ENCODE peak calls at places on chromosomes 3 and 15, in eight cellular contexts. X, K, H, J, T, Y, A and R are unnamed samples.

GRCh38 chr3:58751235-58751634 is 84.7 kb upstream of the FAM3D start:
- DNase-seq in J (no peak), Y (no peak), X (no peak), T (no peak), A (no peak), H (no peak), K (no peak), R (no peak)

GRCh38 chr3:171379281-171379680 is 80.9 kb downstream of the TNIK start:
- DNase-seq in A (no peak), J (no peak), H (peak; percentile 58), T (no peak), Y (no peak), X (no peak), K (no peak), R (no peak)

GRCh38 chr3:141979050-141979671 is 102.7 kb downstream of the ATP1B3 start:
- DNase-seq in Y (peak; percentile 91), K (peak; percentile 45), T (no peak), H (peak; percentile 89), J (no peak), A (no peak), X (no peak), R (no peak)

GRCh38 chr3:143228405-143228804 is 108.8 kb downstream of the CHST2 start:
- DNase-seq in J (no peak), K (no peak), H (no peak), Y (no peak), A (no peak), T (no peak), X (no peak), R (no peak)

GRCh38 chr3:59263152-59263551 is 213.3 kb upstream of the CFAP20DC start:
- DNase-seq in K (no peak), T (no peak), J (no peak), A (no peak), X (no peak), Y (no peak), H (no peak), R (no peak)

GRCh38 chr15:42068601-42069000 is 25.8 kb downstream of the PLA2G4D start:
- DNase-seq in T (no peak), K (no peak), H (no peak), A (no peak), Y (no peak), X (no peak), J (no peak), R (no peak)

GRCh38 chr3:187998611-187999010 is 155.3 kb upstream of the LPP start:
- DNase-seq in H (no peak), K (no peak), Y (no peak), A (no peak), X (no peak), J (no peak), T (no peak), R (no peak)

GRCh38 chr3:194661946-194662345 is 10.0 kb downstream of the LSG1 start:
- DNase-seq in X (no peak), A (no peak), H (no peak), K (no peak), T (no peak), J (no peak), Y (no peak), R (no peak)

GRCh38 chr15:60589253-60589652 is 110.3 kb upstream of the ICE2 start:
- DNase-seq in X (no peak), H (no peak), T (no peak), Y (no peak), A (no peak), J (no peak), K (no peak), R (no peak)

GRCh38 chr3:127786358-127787070 is 35.8 kb downstream of the MGLL start:
- DNase-seq in Y (no peak), H (peak; percentile 38), J (peak; percentile 98), A (peak; percentile 93), T (peak; percentile 78), X (no peak), K (no peak), R (no peak)

GRCh38 chr3:148975696-148976095 is 15.6 kb upstream of the GYG1 start:
- DNase-seq in T (no peak), Y (no peak), H (no peak), X (no peak), A (peak; percentile 45), K (no peak), J (no peak), R (no peak)

GRCh38 chr15:44529864-44530604 is 6.9 kb upstream of the EIF3J start:
- DNase-seq in K (no peak), A (no peak), H (no peak), J (no peak), Y (no peak), X (no peak), T (no peak), R (no peak)

GRCh38 chr15:58042006-58042405 is 23.5 kb downstream of the ALDH1A2 start:
- DNase-seq in H (no peak), Y (peak; percentile 59), X (no peak), A (no peak), J (no peak), K (no peak), T (no peak), R (no peak)

GRCh38 chr3:11214451-11214987 is 57.7 kb upstream of the ATG7 start:
- DNase-seq in H (no peak), A (no peak), J (peak; percentile 20), K (no peak), Y (no peak), T (no peak), X (no peak), R (no peak)

GRCh38 chr3:109563149-109563548 is 225.8 kb upstream of the DPPA4 start:
- DNase-seq in J (no peak), K (no peak), Y (no peak), H (no peak), X (no peak), A (no peak), T (no peak), R (no peak)

GRCh38 chr3:143885803-143886427 is 37.6 kb upstream of the SLC9A9 start:
- DNase-seq in J (no peak), A (no peak), T (no peak), Y (peak; percentile 48), K (peak; percentile 16), X (peak; percentile 45), H (no peak), R (no peak)

GRCh38 chr3:140859592-140860336 is 81.9 kb upstream of the SLC25A36 start:
- DNase-seq in K (no peak), T (no peak), X (no peak), H (no peak), A (no peak), Y (no peak), J (no peak), R (no peak)

GRCh38 chr3:64289622-64290021 is 64.4 kb upstream of the PRICKLE2 start:
- DNase-seq in Y (no peak), K (no peak), A (no peak), X (no peak), J (no peak), T (no peak), H (no peak), R (no peak)

GRCh38 chr15:77179541-77179998 is 108.7 kb upstream of the TSPAN3 start:
- DNase-seq in H (peak; percentile 3), J (no peak), Y (no peak), T (no peak), X (no peak), K (no peak), A (no peak), R (no peak)

GRCh38 chr3:53709856-53710674 is 136.2 kb downstream of the CHDH start:
- DNase-seq in Y (peak; percentile 52), K (peak; percentile 65), A (peak; percentile 81), J (peak; percentile 84), T (peak; percentile 75), X (peak; percentile 58), H (peak; percentile 24), R (peak; percentile 69)

GRCh38 chr15:83127547-83128150 is 20.2 kb downstream of the TM6SF1 start:
- DNase-seq in J (no peak), Y (no peak), K (no peak), X (no peak), A (no peak), H (no peak), T (no peak), R (no peak)

GRCh38 chr3:45907769-45908705 is 21.7 kb downstream of the CCR9 start:
- DNase-seq in X (no peak), J (no peak), H (peak; percentile 50), A (no peak), Y (peak; percentile 31), T (no peak), K (no peak), R (no peak)
- H3K4me3 ChIP-seq in X (no peak overlapping the region), J (no peak overlapping the region), H (no peak overlapping the region), A (no peak overlapping the region), Y (no peak overlapping the region), T (no peak overlapping the region), K (no peak overlapping the region), R (no peak overlapping the region)

GRCh38 chr3:72818092-72818721 is 30.0 kb downstream of the SHQ1 start:
- DNase-seq in T (no peak), H (no peak), K (peak; percentile 4), X (no peak), J (no peak), A (no peak), Y (peak; percentile 34), R (no peak)
- TF ChIP-seq CTCF in T (peak; percentile 22), H (peak; percentile 52), K (peak; percentile 69), X (no peak), J (peak; percentile 11), A (peak; percentile 55), Y (peak; percentile 61), R (peak; percentile 61)

GRCh38 chr3:151843275-151843674 is 29.4 kb downstream of the AADAC start:
- DNase-seq in H (no peak), J (no peak), A (no peak), K (no peak), T (no peak), X (no peak), Y (no peak), R (no peak)
- H3K36me3 ChIP-seq in H (no peaks in the 10 kb centered on the region), J (no peaks in the 10 kb centered on the region), A (no peaks in the 10 kb centered on the region), K (no peaks in the 10 kb centered on the region), T (no peaks in the 10 kb centered on the region), X (no peaks in the 10 kb centered on the region), Y (no peaks in the 10 kb centered on the region), R (no peaks in the 10 kb centered on the region)

DNA sequence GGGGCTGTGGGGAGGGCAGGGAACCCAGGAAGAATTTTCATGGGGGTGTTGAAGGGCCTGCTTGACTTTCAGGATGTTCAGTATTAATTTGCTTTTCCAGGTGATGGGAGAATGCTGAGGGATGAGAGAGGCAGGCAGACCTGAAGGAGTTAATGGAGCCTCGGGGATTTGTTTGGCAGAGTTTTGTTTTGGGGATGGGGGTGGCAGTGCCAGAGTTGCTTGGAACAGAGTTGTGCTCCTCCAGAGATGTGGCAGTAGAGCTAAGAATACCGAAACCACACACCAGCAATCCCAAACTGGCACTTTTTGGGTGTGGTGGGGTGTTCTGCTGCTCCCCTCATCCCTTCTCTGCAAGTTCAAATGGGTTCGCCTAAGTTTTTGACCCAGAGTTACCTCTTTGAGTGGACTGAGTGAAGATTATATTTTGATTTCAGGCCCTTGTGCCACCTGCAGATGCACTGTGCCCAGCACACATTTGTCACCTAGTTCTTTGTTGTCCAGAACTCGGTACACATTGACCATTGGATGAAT is 1.6 kb downstream of the BOC start:
- DNase-seq in H (no peak), Y (no peak), X (no peak), K (no peak), T (no peak), J (no peak), A (no peak), R (no peak)
- H3K4me3 ChIP-seq in H (peak overlapping the region; percentile 76), Y (peak overlapping the region; percentile 69), X (no peak overlapping the region), K (no peak overlapping the region), T (peak overlapping the region; percentile 64), J (peak overlapping the region; percentile 92), A (peak overlapping the region; percentile 70), R (no peak overlapping the region)

GRCh38 chr3:186268616-186269448 is 93.2 kb downstream of the DGKG start:
- DNase-seq in J (no peak), T (no peak), Y (peak; percentile 15), H (no peak), A (no peak), X (no peak), K (no peak), R (peak; percentile 46)
- TF ChIP-seq CTCF in J (no peak), T (no peak), Y (peak; percentile 48), H (peak; percentile 25), A (no peak), X (peak; percentile 60), K (peak; percentile 32), R (peak; percentile 51)